ENCODE peak calls at places on chromosomes 16 and 17, in four cellular contexts. O is GM12878, E is suprapubic skin, Q is HCT116. N is an unnamed sample.

GRCh38 chr16:6341993-6342392 is 990.7 kb upstream of the RBFOX1 start:
- DNase-seq in O (no peak), E (no peak), Q (no peak), N (no peak)

GRCh38 chr17:6713130-6713917 is at the start of gene SLC13A5:
- DNase-seq in O (no peak), E (no peak), Q (no peak), N (no peak)

GRCh38 chr17:21381076-21381706 is 5.0 kb downstream of the KCNJ12 start:
- DNase-seq in O (no peak), E (no peak), Q (no peak), N (no peak)

GRCh38 chr17:19263621-19264010 is 26.4 kb downstream of the EPN2 start:
- DNase-seq in O (no peak), E (no peak), Q (no peak), N (no peak)

GRCh38 chr17:5422505-5422904 is 2.5 kb downstream of the RPAIN start:
- DNase-seq in O (no peak), E (no peak), Q (peak; percentile 35), N (no peak)

GRCh38 chr17:82272495-82273326 is 789 bp downstream of the CSNK1D start:
- DNase-seq in O (no peak), E (peak; percentile 81), Q (no peak), N (no peak)

GRCh38 chr17:64278614-64279013 is 15.6 kb upstream of the TEX2 start:
- DNase-seq in O (no peak), E (no peak), Q (peak; percentile 16), N (no peak)

GRCh38 chr16:56576585-56577299 is 11.9 kb downstream of the MT4 start:
- DNase-seq in O (peak; percentile 32), E (peak; percentile 86), Q (peak; percentile 72), N (no peak)

GRCh38 chr16:53372942-53373871 is 61.1 kb upstream of the RBL2 start:
- DNase-seq in O (no peak), E (no peak), Q (peak; percentile 35), N (no peak)

GRCh38 chr17:4771519-4772234 is at the start of gene TM4SF5:
- DNase-seq in O (no peak), E (no peak), Q (no peak), N (no peak)

GRCh38 chr16:66551362-66551761 is 1.0 kb upstream of the CKLF start:
- DNase-seq in O (peak; percentile 11), E (no peak), Q (peak; percentile 36), N (no peak)

GRCh38 chr16:87984868-87985267 is 33.6 kb downstream of the BANP start:
- DNase-seq in O (no peak), E (no peak), Q (no peak), N (no peak)

GRCh38 chr16:66154801-66155200 is 211.7 kb upstream of the CDH5 start:
- DNase-seq in O (no peak), E (no peak), Q (no peak), N (no peak)

GRCh38 chr16:77961811-77962210 is 60.5 kb upstream of the CLEC3A start:
- DNase-seq in O (no peak), E (no peak), Q (no peak), N (no peak)

GRCh38 chr17:66240630-66241029 is 11.4 kb upstream of the APOH start:
- DNase-seq in O (no peak), E (no peak), Q (no peak), N (no peak)

GRCh38 chr17:11944587-11944986 is 52.7 kb downstream of the ZNF18 start:
- DNase-seq in O (no peak), E (no peak), Q (peak; percentile 23), N (no peak)

GRCh38 chr16:3292604-3293003 is 9.3 kb downstream of the ZNF263 start:
- DNase-seq in O (no peak), E (no peak), Q (no peak), N (no peak)
- H3K9me3 ChIP-seq in O (peaks cover 49% of the 10 kb centered on the region), E (peaks cover 66% of the 10 kb centered on the region), Q (peaks cover 38% of the 10 kb centered on the region), N (peaks cover 92% of the 10 kb centered on the region)

GRCh38 chr17:44967907-44968224 is 237 bp downstream of the C1QL1 start:
- DNase-seq in O (no peak), E (no peak), Q (no peak), N (no peak)

GRCh38 chr17:44968225-44969143 is at the start of gene C1QL1:
- DNase-seq in O (no peak), E (peak; percentile 85), Q (peak; percentile 61), N (peak; percentile 94)

GRCh38 chr17:44971776-44972483 is 3.8 kb upstream of the C1QL1 start:
- DNase-seq in O (no peak), E (no peak), Q (no peak), N (no peak)

GRCh38 chr17:44969144-44969780 is 1.2 kb upstream of the C1QL1 start:
- DNase-seq in O (no peak), E (no peak), Q (no peak), N (no peak)

DNA sequence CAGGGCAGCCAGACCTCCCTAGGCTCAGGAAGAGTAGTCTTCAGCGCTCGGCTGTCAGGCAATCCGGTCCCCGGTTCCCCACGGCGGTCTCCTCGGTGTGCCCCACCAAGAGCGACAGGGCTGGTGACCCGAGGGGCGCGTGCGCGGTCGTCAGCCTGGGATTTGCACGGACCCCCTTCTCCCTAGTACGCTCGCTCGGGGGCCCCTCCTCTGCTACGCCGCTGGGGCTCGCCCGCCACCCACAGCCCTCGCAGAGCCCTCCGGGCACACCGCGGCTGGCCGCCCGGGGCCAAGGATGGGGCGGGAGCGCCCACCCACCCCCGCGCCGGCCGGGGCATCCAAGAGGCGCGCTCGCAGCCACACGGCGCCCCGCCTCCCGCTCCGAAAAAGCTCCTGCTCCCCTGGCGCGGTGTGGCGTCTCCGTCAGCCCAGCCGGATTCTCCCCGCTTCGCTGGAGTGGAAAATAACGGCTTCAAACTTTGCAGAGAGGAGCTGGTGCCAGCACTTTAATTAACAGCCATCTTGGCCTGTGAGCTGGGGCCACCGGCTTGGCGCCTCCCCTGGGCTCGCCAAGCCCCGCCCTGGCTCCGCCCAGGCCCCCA is 2.1 kb upstream of the C1QL1 start:
- DNase-seq in O (no peak), E (no peak), Q (no peak), N (no peak)
- TF ChIP-seq POLR2AphosphoS5 in O (no peak), E (no peak), Q (no peak), N (peak; percentile 53)

DNA sequence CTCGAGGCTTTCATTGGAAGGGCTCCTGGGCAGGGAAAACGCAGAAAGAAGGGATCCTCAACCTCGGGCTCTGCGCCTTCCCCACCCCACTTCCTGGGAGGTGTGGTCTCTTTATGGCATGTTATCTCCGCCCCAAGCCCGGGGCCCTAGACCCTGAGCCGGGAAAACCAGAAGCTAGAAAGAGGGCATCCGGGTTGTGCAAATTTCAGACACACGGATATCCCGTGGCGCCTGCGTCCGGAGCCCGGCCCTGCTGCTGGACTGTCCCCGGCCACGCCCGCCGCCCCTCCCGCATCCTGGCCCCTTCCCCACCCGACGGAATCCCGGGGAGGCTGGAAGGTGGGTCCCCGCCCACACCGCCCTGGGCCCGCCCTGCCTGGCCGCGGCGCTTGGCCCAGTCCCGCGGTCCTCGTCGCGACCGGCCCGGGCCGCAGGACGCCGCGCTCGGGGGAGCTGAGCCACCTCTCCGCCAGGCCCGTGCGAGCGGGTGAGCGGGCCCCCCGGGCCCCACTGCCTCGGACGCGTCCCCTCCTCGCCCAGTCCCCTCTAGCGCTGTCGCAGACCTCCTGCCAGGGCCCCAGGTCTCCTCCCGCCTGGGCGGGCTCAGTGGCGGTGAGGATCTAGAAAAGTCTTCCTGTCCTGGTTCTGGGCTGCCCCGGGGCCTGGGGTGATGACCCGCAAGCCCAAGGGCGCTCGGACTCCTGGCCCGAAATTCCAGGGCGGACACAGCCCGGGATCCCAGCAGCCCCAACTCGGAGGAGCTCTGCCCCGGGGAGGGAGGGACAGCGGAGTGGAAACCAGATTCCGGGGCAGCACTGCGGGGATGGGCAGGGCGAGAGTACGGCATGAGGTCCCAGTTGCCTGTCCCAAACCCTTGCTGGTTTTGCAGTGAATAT is at the start of gene SLC16A5:
- DNase-seq in O (no peak), E (peak; percentile 92), Q (peak; percentile 84), N (peak; percentile 97)
- TF ChIP-seq POLR2A in O (peak; percentile 71), E (no peak), Q (peak; percentile 77), N (no peak)

GRCh38 chr16:860891-861290 is 60.4 kb upstream of the GNG13 start:
- DNase-seq in O (no peak), E (no peak), Q (no peak), N (no peak)
- H3K9me3 ChIP-seq in O (no peaks in the 10 kb centered on the region), E (no peaks in the 10 kb centered on the region), Q (peaks cover 12% of the 10 kb centered on the region), N (no peaks in the 10 kb centered on the region)

GRCh38 chr17:79728169-79728907 is 2.4 kb upstream of the ENPP7 start:
- DNase-seq in O (peak; percentile 86), E (peak; percentile 81), Q (peak; percentile 88), N (peak; percentile 98)
- TF ChIP-seq POLR2AphosphoS5 in O (no peak), E (no peak), Q (no peak), N (no peak)

DNA sequence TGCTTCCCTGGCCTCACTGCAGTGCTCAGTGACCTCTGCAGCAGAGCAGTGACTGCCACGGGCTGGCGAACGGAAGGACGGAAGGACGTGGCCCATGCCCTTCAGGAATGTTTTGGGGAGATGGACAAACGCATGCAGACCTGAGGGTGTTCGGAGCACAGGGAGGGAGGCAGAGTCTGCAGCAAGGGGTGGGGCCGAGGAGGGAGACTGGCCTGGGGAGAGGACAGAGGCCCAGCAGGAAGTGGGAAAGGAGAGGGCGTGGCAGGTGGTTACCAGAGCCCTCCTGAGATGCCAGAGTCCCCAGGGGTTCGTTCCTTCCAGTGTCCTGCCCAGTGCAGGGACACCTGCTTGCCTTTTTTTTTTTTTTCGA is 21.9 kb downstream of the ADORA2B start:
- DNase-seq in O (no peak), E (peak; percentile 50), Q (no peak), N (no peak)
- TF ChIP-seq POLR2A in O (no peak), E (no peak), Q (no peak), N (no peak)

DNA sequence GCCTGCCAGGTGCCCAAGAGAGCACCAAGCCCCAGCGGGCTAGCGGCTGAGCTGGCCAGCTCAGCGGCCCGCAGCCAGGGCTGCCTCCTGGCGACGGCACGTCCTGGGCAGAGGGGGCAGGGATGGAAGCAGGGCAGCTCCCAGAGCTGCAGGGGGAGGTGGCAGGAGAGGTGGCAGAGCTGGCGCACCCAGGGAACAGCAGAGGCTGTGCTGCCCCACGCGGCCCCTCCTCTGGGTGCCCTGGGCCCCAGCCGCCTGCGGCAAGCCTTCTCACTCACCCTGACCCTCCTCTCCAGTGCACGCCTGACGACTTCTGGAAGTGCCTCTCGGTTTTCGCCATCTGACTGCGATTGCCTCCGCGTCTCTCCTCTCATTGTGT is 24.7 kb downstream of the GSE1 start:
- DNase-seq in O (no peak), E (no peak), Q (no peak), N (no peak)
- H3K9me3 ChIP-seq in O (no peaks in the 10 kb centered on the region), E (no peaks in the 10 kb centered on the region), Q (no peaks in the 10 kb centered on the region), N (no peaks in the 10 kb centered on the region)

GRCh38 chr17:15414502-15415348 is 52.7 kb downstream of the CDRT4 start:
- DNase-seq in O (no peak), E (no peak), Q (no peak), N (no peak)
- TF ChIP-seq POLR2AphosphoS5 in O (no peak), E (no peak), Q (no peak), N (no peak)

GRCh38 chr17:2401426-2402221 is 764 bp upstream of the MNT start:
- DNase-seq in O (peak; percentile 96), E (peak; percentile 100), Q (peak; percentile 98), N (peak; percentile 100)
- TF ChIP-seq POLR2A in O (peak; percentile 41), E (no peak), Q (no peak), N (peak; percentile 5)

DNA sequence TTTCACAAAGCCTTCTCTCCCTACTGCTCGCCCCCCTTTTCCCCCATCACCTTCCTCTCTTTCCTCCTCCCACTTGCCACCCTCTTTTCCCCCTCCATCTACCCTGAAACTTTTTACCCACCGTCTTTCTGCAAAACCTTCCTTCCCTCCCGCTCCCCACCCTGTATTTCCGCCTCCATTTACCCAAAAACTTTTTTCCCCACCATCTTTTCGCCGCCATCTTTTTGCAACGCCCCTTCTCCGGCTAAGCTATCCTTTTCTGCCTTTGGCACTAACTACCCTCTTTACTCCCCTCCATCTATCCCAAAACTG is 205.2 kb upstream of the WSB1 start:
- DNase-seq in O (no peak), E (no peak), Q (no peak), N (no peak)
- H3K9me3 ChIP-seq in O (no peaks in the 10 kb centered on the region), E (no peaks in the 10 kb centered on the region), Q (no peaks in the 10 kb centered on the region), N (no peaks in the 10 kb centered on the region)